ENCODE peak calls at places on chromosomes 7 and 10, in nine cellular contexts. One of them, this sample, is unnamed. For H3K4me1 and H3K9me3, the result is how much of the 10 kb centered on the place peaks cover.

GRCh38 chr7:132514430-132514829 is 61.8 kb downstream of the PLXNA4 start:
- DNase-seq in GM23248: no peak
- DNase-seq in mammary epithelial cell: no peak
- DNase-seq in HepG2: no peak
- DNase-seq in fibroblast of lung: no peak
- DNase-seq in keratinocyte: no peak
- DNase-seq in A673: no peak
- DNase-seq in PC-3: no peak
- DNase-seq in endothelial cell of umbilical vein: no peak
- DNase-seq in this sample: no peak

GRCh38 chr10:17607603-17608332 is 9.4 kb downstream of the HACD1 start:
- DNase-seq in GM23248: peak
- DNase-seq in mammary epithelial cell: peak
- DNase-seq in HepG2: peak
- DNase-seq in fibroblast of lung: peak
- DNase-seq in keratinocyte: no peak
- DNase-seq in A673: peak
- DNase-seq in PC-3: peak
- DNase-seq in endothelial cell of umbilical vein: peak
- DNase-seq in this sample: peak

GRCh38 chr7:48832303-48832845 is 92.0 kb upstream of the CDC14C start:
- DNase-seq in GM23248: no peak
- DNase-seq in mammary epithelial cell: no peak
- DNase-seq in HepG2: no peak
- DNase-seq in fibroblast of lung: no peak
- DNase-seq in keratinocyte: no peak
- DNase-seq in A673: no peak
- DNase-seq in PC-3: no peak
- DNase-seq in endothelial cell of umbilical vein: no peak
- DNase-seq in this sample: no peak

GRCh38 chr10:122551450-122551849 is 9.1 kb upstream of the DMBT1 start:
- DNase-seq in GM23248: no peak
- DNase-seq in mammary epithelial cell: no peak
- DNase-seq in HepG2: peak
- DNase-seq in fibroblast of lung: no peak
- DNase-seq in keratinocyte: no peak
- DNase-seq in A673: no peak
- DNase-seq in PC-3: no peak
- DNase-seq in endothelial cell of umbilical vein: no peak
- DNase-seq in this sample: no peak

GRCh38 chr10:127089446-127089845 is 106.9 kb downstream of the INSYN2A start:
- DNase-seq in GM23248: no peak
- DNase-seq in mammary epithelial cell: no peak
- DNase-seq in HepG2: no peak
- DNase-seq in fibroblast of lung: no peak
- DNase-seq in keratinocyte: no peak
- DNase-seq in A673: no peak
- DNase-seq in PC-3: no peak
- DNase-seq in endothelial cell of umbilical vein: no peak
- DNase-seq in this sample: no peak

GRCh38 chr7:29315302-29316270 is 121.0 kb downstream of the CHN2 start:
- DNase-seq in GM23248: no peak
- DNase-seq in mammary epithelial cell: no peak
- DNase-seq in HepG2: no peak
- DNase-seq in fibroblast of lung: no peak
- DNase-seq in keratinocyte: no peak
- DNase-seq in A673: no peak
- DNase-seq in PC-3: no peak
- DNase-seq in endothelial cell of umbilical vein: no peak
- DNase-seq in this sample: no peak

GRCh38 chr7:44112997-44113763 is 9.0 kb downstream of the AEBP1 start:
- DNase-seq in GM23248: no peak
- DNase-seq in mammary epithelial cell: no peak
- DNase-seq in HepG2: no peak
- DNase-seq in fibroblast of lung: no peak
- DNase-seq in keratinocyte: no peak
- DNase-seq in A673: no peak
- DNase-seq in PC-3: no peak
- DNase-seq in endothelial cell of umbilical vein: no peak
- DNase-seq in this sample: no peak

GRCh38 chr10:70648427-70648826 is 23.9 kb upstream of the ADAMTS14 start:
- DNase-seq in GM23248: no peak
- DNase-seq in mammary epithelial cell: peak
- DNase-seq in HepG2: peak
- DNase-seq in fibroblast of lung: no peak
- DNase-seq in keratinocyte: no peak
- DNase-seq in A673: peak
- DNase-seq in PC-3: peak
- DNase-seq in endothelial cell of umbilical vein: no peak
- DNase-seq in this sample: peak

GRCh38 chr7:6392712-6393666 is 54.8 kb downstream of the DAGLB start:
- DNase-seq in GM23248: peak
- DNase-seq in mammary epithelial cell: peak
- DNase-seq in HepG2: no peak
- DNase-seq in fibroblast of lung: peak
- DNase-seq in keratinocyte: peak
- DNase-seq in A673: no peak
- DNase-seq in PC-3: peak
- DNase-seq in endothelial cell of umbilical vein: peak
- DNase-seq in this sample: peak

GRCh38 chr7:131502810-131503545 is 53.5 kb downstream of the PODXL start:
- DNase-seq in GM23248: peak
- DNase-seq in mammary epithelial cell: no peak
- DNase-seq in HepG2: peak
- DNase-seq in fibroblast of lung: peak
- DNase-seq in keratinocyte: no peak
- DNase-seq in A673: peak
- DNase-seq in PC-3: no peak
- DNase-seq in endothelial cell of umbilical vein: no peak
- DNase-seq in this sample: no peak

GRCh38 chr10:114489521-114490310 is 85.4 kb upstream of the AFAP1L2 start:
- DNase-seq in GM23248: no peak
- DNase-seq in mammary epithelial cell: no peak
- DNase-seq in HepG2: peak
- DNase-seq in fibroblast of lung: no peak
- DNase-seq in keratinocyte: no peak
- DNase-seq in A673: no peak
- DNase-seq in PC-3: no peak
- DNase-seq in endothelial cell of umbilical vein: peak
- DNase-seq in this sample: no peak

GRCh38 chr7:36278069-36278766 is 111.4 kb upstream of the ANLN start:
- DNase-seq in GM23248: no peak
- DNase-seq in mammary epithelial cell: no peak
- DNase-seq in HepG2: no peak
- DNase-seq in fibroblast of lung: no peak
- DNase-seq in keratinocyte: no peak
- DNase-seq in A673: no peak
- DNase-seq in PC-3: no peak
- DNase-seq in endothelial cell of umbilical vein: no peak
- DNase-seq in this sample: no peak

GRCh38 chr7:36279926-36280315 is 109.7 kb upstream of the ANLN start:
- DNase-seq in GM23248: no peak
- DNase-seq in mammary epithelial cell: no peak
- DNase-seq in HepG2: no peak
- DNase-seq in fibroblast of lung: no peak
- DNase-seq in keratinocyte: no peak
- DNase-seq in A673: no peak
- DNase-seq in PC-3: no peak
- DNase-seq in endothelial cell of umbilical vein: no peak
- DNase-seq in this sample: no peak

GRCh38 chr7:36278767-36279171 is 110.9 kb upstream of the ANLN start:
- DNase-seq in GM23248: peak
- DNase-seq in mammary epithelial cell: no peak
- DNase-seq in HepG2: no peak
- DNase-seq in fibroblast of lung: peak
- DNase-seq in keratinocyte: no peak
- DNase-seq in A673: peak
- DNase-seq in PC-3: peak
- DNase-seq in endothelial cell of umbilical vein: no peak
- DNase-seq in this sample: peak

GRCh38 chr7:36280840-36281812 is 108.5 kb upstream of the ANLN start:
- DNase-seq in GM23248: peak
- DNase-seq in mammary epithelial cell: peak
- DNase-seq in HepG2: no peak
- DNase-seq in fibroblast of lung: peak
- DNase-seq in keratinocyte: no peak
- DNase-seq in A673: peak
- DNase-seq in PC-3: peak
- DNase-seq in endothelial cell of umbilical vein: peak
- DNase-seq in this sample: peak

DNA sequence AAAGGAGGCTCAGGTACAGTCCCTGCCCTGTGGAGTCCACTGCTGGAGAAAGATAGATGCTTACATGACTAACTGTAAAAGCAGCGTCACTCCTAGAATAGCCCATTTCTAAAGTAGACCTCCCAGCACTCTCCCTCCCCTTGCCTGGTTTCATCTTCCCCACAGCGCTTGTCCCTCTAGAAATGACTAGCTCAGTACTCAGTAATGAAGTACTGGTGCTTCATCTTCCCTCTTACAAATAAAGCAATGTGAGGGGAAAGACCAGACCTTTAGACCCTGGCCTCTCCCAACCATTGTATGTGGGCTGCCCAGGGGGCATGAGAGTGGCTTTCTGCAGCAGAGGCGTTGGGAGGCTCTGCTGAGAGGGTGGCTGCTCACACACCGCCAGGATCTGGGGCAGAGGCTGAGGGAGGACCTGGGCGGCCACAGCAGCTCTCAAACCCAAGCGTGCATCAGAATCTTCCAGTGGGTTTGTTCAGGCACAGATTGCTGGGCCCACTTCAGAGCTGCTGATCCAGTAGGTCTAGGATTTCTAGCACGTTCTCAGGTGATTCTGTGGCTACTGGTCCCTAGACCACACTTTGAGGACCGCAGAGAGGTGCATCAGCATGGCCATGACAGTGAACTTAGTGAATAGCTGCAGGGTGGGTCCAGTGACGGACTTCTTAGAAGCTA is 110.3 kb upstream of the ANLN start:
- DNase-seq in GM23248: no peak
- DNase-seq in mammary epithelial cell: no peak
- DNase-seq in HepG2: no peak
- DNase-seq in fibroblast of lung: peak
- DNase-seq in keratinocyte: no peak
- DNase-seq in A673: no peak
- DNase-seq in PC-3: no peak
- DNase-seq in endothelial cell of umbilical vein: no peak
- DNase-seq in this sample: no peak
- H3K4me1 ChIP-seq in GM23248: under half
- H3K4me1 ChIP-seq in mammary epithelial cell: under half
- H3K4me1 ChIP-seq in HepG2: half or more
- H3K4me1 ChIP-seq in fibroblast of lung: under half
- H3K4me1 ChIP-seq in keratinocyte: under half
- H3K4me1 ChIP-seq in A673: under half
- H3K4me1 ChIP-seq in PC-3: half or more
- H3K4me1 ChIP-seq in endothelial cell of umbilical vein: under half
- H3K4me1 ChIP-seq in this sample: under half

GRCh38 chr7:121504478-121504877 is 108.4 kb upstream of the FAM3C start:
- DNase-seq in GM23248: peak
- DNase-seq in mammary epithelial cell: peak
- DNase-seq in HepG2: no peak
- DNase-seq in fibroblast of lung: peak
- DNase-seq in keratinocyte: peak
- DNase-seq in A673: peak
- DNase-seq in PC-3: peak
- DNase-seq in endothelial cell of umbilical vein: peak
- DNase-seq in this sample: peak

GRCh38 chr7:121503039-121503438 is 106.9 kb upstream of the FAM3C start:
- DNase-seq in GM23248: no peak
- DNase-seq in mammary epithelial cell: no peak
- DNase-seq in HepG2: no peak
- DNase-seq in fibroblast of lung: no peak
- DNase-seq in keratinocyte: no peak
- DNase-seq in A673: no peak
- DNase-seq in PC-3: no peak
- DNase-seq in endothelial cell of umbilical vein: no peak
- DNase-seq in this sample: no peak

GRCh38 chr7:121505021-121505420 is 108.9 kb upstream of the FAM3C start:
- DNase-seq in GM23248: peak
- DNase-seq in mammary epithelial cell: no peak
- DNase-seq in HepG2: no peak
- DNase-seq in fibroblast of lung: peak
- DNase-seq in keratinocyte: peak
- DNase-seq in A673: peak
- DNase-seq in PC-3: peak
- DNase-seq in endothelial cell of umbilical vein: no peak
- DNase-seq in this sample: peak

GRCh38 chr7:121505540-121506182 is 109.6 kb upstream of the FAM3C start:
- DNase-seq in GM23248: no peak
- DNase-seq in mammary epithelial cell: no peak
- DNase-seq in HepG2: no peak
- DNase-seq in fibroblast of lung: no peak
- DNase-seq in keratinocyte: no peak
- DNase-seq in A673: no peak
- DNase-seq in PC-3: no peak
- DNase-seq in endothelial cell of umbilical vein: no peak
- DNase-seq in this sample: no peak

GRCh38 chr7:121503730-121504129 is 107.6 kb upstream of the FAM3C start:
- DNase-seq in GM23248: no peak
- DNase-seq in mammary epithelial cell: no peak
- DNase-seq in HepG2: no peak
- DNase-seq in fibroblast of lung: no peak
- DNase-seq in keratinocyte: no peak
- DNase-seq in A673: no peak
- DNase-seq in PC-3: no peak
- DNase-seq in endothelial cell of umbilical vein: no peak
- DNase-seq in this sample: no peak
- H3K9me3 ChIP-seq in GM23248: under half
- H3K9me3 ChIP-seq in mammary epithelial cell: under half
- H3K9me3 ChIP-seq in HepG2: under half
- H3K9me3 ChIP-seq in fibroblast of lung: under half
- H3K9me3 ChIP-seq in keratinocyte: under half
- H3K9me3 ChIP-seq in A673: under half
- H3K9me3 ChIP-seq in PC-3: under half
- H3K9me3 ChIP-seq in endothelial cell of umbilical vein: under half
- H3K9me3 ChIP-seq in this sample: under half

DNA sequence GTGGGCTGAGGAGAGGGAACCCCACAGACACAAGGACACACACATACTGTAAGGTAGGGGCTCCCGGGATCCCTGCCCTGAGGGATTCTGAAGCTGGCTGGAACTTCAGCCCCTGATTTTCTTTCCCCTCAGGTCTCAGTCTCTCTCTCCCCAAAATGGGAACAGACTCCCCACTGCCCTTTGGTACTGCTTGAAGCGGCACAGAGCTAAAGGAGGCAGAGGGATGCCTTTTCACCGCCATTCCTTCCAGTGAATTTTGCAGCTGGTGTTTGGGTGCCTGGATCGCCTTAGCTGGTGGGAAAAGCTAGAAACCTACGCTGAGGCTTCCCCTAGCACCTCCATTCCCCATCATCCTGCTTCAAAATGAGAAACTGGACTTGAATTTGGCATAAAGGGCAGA is 2.7 kb upstream of the CUEDC2 start:
- DNase-seq in GM23248: peak
- DNase-seq in mammary epithelial cell: no peak
- DNase-seq in HepG2: no peak
- DNase-seq in fibroblast of lung: no peak
- DNase-seq in keratinocyte: no peak
- DNase-seq in A673: no peak
- DNase-seq in PC-3: no peak
- DNase-seq in endothelial cell of umbilical vein: no peak
- DNase-seq in this sample: no peak
- TF ChIP-seq EZH2 in GM23248: no peak
- TF ChIP-seq EZH2 in mammary epithelial cell: no peak
- TF ChIP-seq EZH2 in HepG2: no peak
- TF ChIP-seq EZH2 in fibroblast of lung: no peak
- TF ChIP-seq EZH2 in keratinocyte: peak
- TF ChIP-seq EZH2 in A673: no peak
- TF ChIP-seq EZH2 in PC-3: no peak
- TF ChIP-seq EZH2 in endothelial cell of umbilical vein: peak
- TF ChIP-seq EZH2 in this sample: no peak

GRCh38 chr10:6618340-6618739 is 38.3 kb upstream of the PRKCQ start:
- DNase-seq in GM23248: no peak
- DNase-seq in mammary epithelial cell: no peak
- DNase-seq in HepG2: no peak
- DNase-seq in fibroblast of lung: no peak
- DNase-seq in keratinocyte: no peak
- DNase-seq in A673: no peak
- DNase-seq in PC-3: no peak
- DNase-seq in endothelial cell of umbilical vein: no peak
- DNase-seq in this sample: no peak
- H3K4me1 ChIP-seq in GM23248: under half
- H3K4me1 ChIP-seq in mammary epithelial cell: under half
- H3K4me1 ChIP-seq in HepG2: under half
- H3K4me1 ChIP-seq in fibroblast of lung: under half
- H3K4me1 ChIP-seq in keratinocyte: under half
- H3K4me1 ChIP-seq in A673: under half
- H3K4me1 ChIP-seq in PC-3: under half
- H3K4me1 ChIP-seq in endothelial cell of umbilical vein: under half
- H3K4me1 ChIP-seq in this sample: under half

This sample was measured in astrocyte.